ENCODE peak calls at places on chromosomes 5 and 9, in four cellular contexts. W is IMR-90, L is keratinocyte, T is K562. D is an unnamed sample. For H3K9me1, the result is how much of the 10 kb centered on the place peaks cover.

GRCh38 chr5:143064661-143065060 is 294.5 kb downstream of the ARHGAP26 start:
- DNase-seq in T (no peak), W (no peak), L (no peak), D (peak)

GRCh38 chr5:65163698-65164097 is 318.0 kb downstream of the ADAMTS6 start:
- DNase-seq in T (no peak), W (peak), L (no peak), D (no peak)

GRCh38 chr9:93129286-93129685 is 4.8 kb downstream of the NINJ1 start:
- DNase-seq in W (no peak), L (no peak), T (no peak), D (peak)

GRCh38 chr9:137127301-137128157 is 11.4 kb upstream of the GRIN1 start:
- DNase-seq in W (no peak), L (no peak), T (peak), D (peak)

GRCh38 chr9:108445431-108446018 is 410.3 kb downstream of the ACTL7B start:
- DNase-seq in L (no peak), W (no peak), T (no peak), D (no peak)

GRCh38 chr9:133023117-133023890 is 7.5 kb upstream of the GTF3C5 start:
- DNase-seq in L (no peak), W (no peak), T (no peak), D (no peak)

GRCh38 chr5:107815109-107815508 is 144.4 kb upstream of the EFNA5 start:
- DNase-seq in L (no peak), W (no peak), T (no peak), D (no peak)

GRCh38 chr5:79971156-79971555 is 19.9 kb downstream of the MTX3 start:
- DNase-seq in T (no peak), L (no peak), W (peak), D (peak)

GRCh38 chr5:108193021-108193795 is 188.7 kb downstream of the FBXL17 start:
- DNase-seq in W (peak), L (no peak), T (no peak), D (no peak)

GRCh38 chr5:34751807-34752736 is 86.9 kb upstream of the TTC23L start:
- DNase-seq in L (no peak), W (no peak), T (no peak), D (no peak)

GRCh38 chr9:107213561-107214028 is 69.5 kb upstream of the RAD23B start:
- DNase-seq in L (peak), W (peak), T (peak), D (peak)

GRCh38 chr9:27151693-27152397 is 42.8 kb downstream of the TEK start:
- DNase-seq in W (peak), L (peak), T (no peak), D (peak)

GRCh38 chr9:133493428-133493827 is 14.5 kb upstream of the SLC2A6 start:
- DNase-seq in L (no peak), T (no peak), W (no peak), D (no peak)

GRCh38 chr9:77887660-77888059 is 144.0 kb downstream of the GNAQ start:
- DNase-seq in T (no peak), W (no peak), L (no peak), D (no peak)
- H2AFZ ChIP-seq in T (no peak), W (no peak), L (no peak), D (no peak)

GRCh38 chr9:121073038-121073437 is 1.7 kb upstream of the CNTRL start:
- DNase-seq in W (peak), T (no peak), L (no peak), D (peak)

GRCh38 chr9:121071356-121071755 is 3.4 kb upstream of the CNTRL start:
- DNase-seq in L (no peak), T (no peak), W (no peak), D (no peak)

GRCh38 chr9:121075251-121076036 is 689 bp downstream of the CNTRL start:
- DNase-seq in W (peak), L (no peak), T (no peak), D (no peak)

DNA sequence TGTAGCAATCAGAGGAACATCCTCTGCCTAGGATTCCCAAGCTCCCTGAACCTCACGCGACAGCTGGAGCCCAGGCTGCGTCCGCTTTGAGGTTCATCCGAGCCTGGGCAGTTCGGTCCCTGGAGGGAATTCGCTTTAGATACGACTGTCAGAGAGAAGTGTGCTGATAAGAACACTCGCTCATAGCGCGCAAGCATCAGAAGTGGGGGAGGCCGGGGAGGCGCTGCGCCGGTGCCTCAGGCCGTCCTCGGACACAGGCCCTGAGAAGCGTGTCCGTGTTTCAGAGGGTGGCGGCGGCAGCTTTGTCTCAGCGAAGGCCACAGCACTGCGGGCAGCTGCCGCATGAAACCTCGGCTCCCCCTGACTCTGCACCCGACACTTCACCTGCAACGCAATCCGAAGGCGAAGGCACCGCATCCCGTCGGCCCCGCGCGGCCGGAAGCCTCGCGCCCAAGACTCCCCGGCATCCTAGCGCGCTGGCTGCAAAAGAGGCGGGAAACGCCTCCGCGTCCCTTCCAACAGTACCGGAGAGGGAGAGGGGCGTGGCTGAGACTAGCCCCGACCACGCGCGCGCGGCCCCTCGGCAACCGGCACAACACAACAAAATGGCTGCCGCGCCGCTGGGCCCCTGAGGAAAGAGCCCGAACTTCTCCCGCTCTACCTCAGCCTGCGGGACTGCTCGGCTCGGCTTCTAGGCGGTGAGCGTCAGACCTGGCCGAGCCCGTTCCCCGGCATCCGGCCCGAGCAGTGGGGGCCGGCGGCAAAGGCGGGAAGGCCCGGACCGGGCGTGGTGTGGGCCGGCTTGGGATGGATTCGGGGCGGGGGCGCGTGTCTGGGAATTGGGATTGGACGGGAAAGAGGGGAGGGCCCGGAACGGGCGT is at the start of gene CNTRL:
- DNase-seq in L (no peak), T (peak), W (peak), D (peak)
- H3K9me1 ChIP-seq in L (under half), T (under half), W (under half), D (under half)

GRCh38 chr5:126594077-126594476 is 942 bp downstream of the ALDH7A1 start:
- DNase-seq in T (no peak), W (peak), L (peak), D (peak)
- H2AFZ ChIP-seq in T (no peak), W (peak), L (peak), D (no peak)

GRCh38 chr9:6641073-6641455 is 4.5 kb downstream of the GLDC start:
- DNase-seq in T (no peak), L (no peak), W (no peak), D (no peak)
- H3K9me1 ChIP-seq in T (under half), L (under half), W (under half), D (under half)

DNA sequence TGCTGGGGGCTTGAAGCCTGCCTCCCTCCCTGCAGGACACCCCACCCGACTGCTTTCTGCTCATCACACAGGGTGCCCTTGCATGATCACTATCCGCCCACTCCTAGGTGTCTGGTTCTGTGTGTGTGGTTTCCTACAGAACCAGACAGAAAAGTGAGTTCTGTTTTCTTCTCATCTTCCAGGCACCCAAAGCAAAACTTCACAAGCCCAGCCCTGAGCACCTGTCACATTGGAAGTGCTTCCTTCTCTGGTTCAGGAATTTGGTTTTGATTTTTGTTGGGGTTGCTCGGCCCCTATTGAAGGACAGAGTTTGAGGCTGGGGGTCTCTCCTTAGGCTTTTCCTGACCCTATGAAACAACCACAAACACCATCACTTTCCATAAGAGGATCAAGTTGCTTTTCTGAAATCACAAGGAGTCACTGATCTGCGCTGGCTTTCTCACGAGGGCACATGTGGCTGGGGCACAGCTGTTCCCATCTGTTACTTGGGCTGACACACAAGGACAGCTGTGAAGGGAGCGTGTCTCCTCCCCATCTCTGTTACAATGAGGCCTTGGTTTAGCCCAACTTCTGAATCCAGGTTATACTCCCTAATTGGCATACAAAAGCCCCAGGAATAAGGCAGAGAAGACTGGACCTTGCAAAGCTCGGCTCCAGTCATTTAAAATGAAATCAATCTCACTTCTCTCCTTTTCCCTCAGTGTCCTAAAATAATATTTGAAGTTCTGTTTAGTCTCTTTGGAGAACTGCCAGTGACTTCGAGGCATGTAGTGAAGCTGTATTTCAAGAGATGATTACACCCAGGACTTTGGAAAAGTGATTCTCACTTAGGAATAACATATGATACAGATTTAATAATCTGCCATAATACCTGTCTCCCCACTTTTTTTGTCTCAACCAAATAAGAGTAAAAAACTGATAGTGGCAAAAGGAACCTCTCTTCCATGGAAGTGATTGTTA is 213.1 kb upstream of the GAS1 start:
- DNase-seq in T (no peak), W (no peak), L (no peak), D (no peak)
- H2AFZ ChIP-seq in T (no peak), W (peak), L (no peak), D (no peak)

DNA sequence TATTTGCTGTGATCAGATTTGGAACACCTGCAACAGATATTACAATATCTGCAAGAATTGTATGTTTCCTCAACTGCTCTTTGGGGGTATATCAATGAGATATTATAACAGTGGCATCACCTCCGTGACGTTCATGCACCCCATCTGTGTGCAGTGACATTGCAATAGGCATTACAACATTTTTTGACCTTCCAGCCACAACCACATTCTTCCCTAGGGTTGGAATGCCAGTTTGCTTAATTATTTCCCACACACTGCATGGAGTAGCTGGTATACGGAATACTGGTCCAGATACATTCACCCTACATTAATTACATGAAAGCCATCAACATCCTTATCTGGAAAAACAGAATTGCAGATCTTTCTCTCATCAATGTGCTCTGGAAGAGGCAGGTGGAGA is 42.3 kb downstream of the FBXO4 start:
- DNase-seq in T (no peak), L (no peak), W (no peak), D (no peak)
- H3K9me1 ChIP-seq in T (under half), L (under half), W (under half), D (under half)

DNA sequence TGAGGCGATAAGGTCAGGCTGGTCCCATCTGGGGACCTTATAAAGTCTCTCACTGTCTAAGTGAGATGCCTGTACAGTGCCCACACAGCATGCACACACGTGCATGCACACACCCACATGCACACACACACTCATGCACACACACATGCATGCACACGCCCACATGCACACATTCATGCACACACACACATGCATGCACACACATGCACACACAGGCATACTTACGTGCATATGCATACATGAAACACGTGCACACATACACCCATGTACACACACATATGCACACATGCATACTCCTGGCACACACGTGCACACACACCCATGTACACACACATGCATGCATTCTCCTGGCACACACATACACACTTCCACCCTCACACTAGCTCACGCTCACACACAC is 12.2 kb downstream of the COL23A1 start:
- DNase-seq in W (no peak), L (no peak), T (no peak), D (no peak)
- H2AFZ ChIP-seq in W (peak), L (no peak), T (no peak), D (no peak)

GRCh38 chr5:173497685-173498084 is 118.8 kb downstream of the BOD1 start:
- DNase-seq in W (no peak), L (no peak), T (peak), D (no peak)
- H3K9me1 ChIP-seq in W (under half), L (under half), T (under half), D (under half)

DNA sequence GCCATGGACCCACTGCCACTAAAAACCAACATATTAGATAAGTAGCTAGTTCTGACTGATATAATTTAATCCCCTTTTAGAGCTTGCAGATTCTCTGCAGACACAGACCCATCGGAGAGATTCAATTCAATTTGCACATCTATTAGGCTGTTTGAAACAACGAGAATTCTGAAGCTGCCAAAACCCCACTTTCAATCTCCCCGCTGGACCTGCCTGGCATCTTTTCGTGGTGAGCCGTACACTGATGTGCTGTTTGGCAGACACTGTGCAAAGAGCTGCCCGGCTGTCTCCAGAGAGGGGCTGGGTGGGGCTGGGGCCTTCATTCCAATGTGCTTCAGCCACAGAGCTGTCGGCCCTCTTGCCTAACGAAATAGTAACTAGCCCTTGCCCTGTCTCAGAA is 42.1 kb upstream of the FAM240B start:
- DNase-seq in L (no peak), W (no peak), T (no peak), D (no peak)
- H2AFZ ChIP-seq in L (no peak), W (no peak), T (no peak), D (no peak)

D was measured in endothelial cell of umbilical vein.